ENCODE peak calls at places on chromosome 6, in nine cellular contexts. G is M059J; B is stimulated activated CD4-positive, alpha-beta T cell treated with anti-CD3 and anti-CD28 coated beads, TNF-alpha, amount 100 ng/mL, for 4 hours; S is NCI-H82; Z is right lobe of liver; R is activated naive CD8-positive, alpha-beta T cell treated with anti-CD3 and anti-CD28 coated beads, Interleukin-2, amount 50 U/mL, for 24 hours; K is A172; L is NT2/D1; A is Right ventricle myocardium superior. J is an unnamed sample.

GRCh38 chr6:163094881-163095280 is 319.6 kb upstream of the QKI start:
- DNase-seq in G (no peak), B (no peak), S (peak; percentile 57), Z (no peak), R (no peak), K (no peak), L (no peak), A (no peak), J (no peak)

GRCh38 chr6:74073429-74073828 is 377.4 kb downstream of the CD109 start:
- DNase-seq in G (peak; percentile 87), B (no peak), S (no peak), Z (no peak), R (no peak), K (peak; percentile 58), L (no peak), A (no peak), J (no peak)

GRCh38 chr6:55433446-55434130 is 106.3 kb downstream of the GFRAL start:
- DNase-seq in G (peak; percentile 44), B (no peak), S (peak; percentile 11), Z (no peak), R (no peak), K (no peak), L (peak; percentile 20), A (no peak), J (peak; percentile 7)

GRCh38 chr6:46370622-46371021 is 120.6 kb downstream of the RCAN2 start:
- DNase-seq in G (peak; percentile 64), B (no peak), S (no peak), Z (no peak), R (no peak), K (no peak), L (no peak), A (no peak), J (no peak)

GRCh38 chr6:134173936-134174789 is 121.7 kb upstream of the SLC2A12 start:
- DNase-seq in G (peak; percentile 86), B (peak; percentile 72), S (peak; percentile 93), Z (peak; percentile 76), R (peak; percentile 92), K (peak; percentile 91), L (no peak), A (peak; percentile 88), J (peak; percentile 39)

GRCh38 chr6:388202-388903 is 3.2 kb upstream of the IRF4 start:
- DNase-seq in G (no peak), B (no peak), S (peak; percentile 34), Z (peak; percentile 76), R (no peak), K (no peak), L (no peak), A (no peak), J (no peak)

GRCh38 chr6:108762394-108762793 is 85.8 kb upstream of the ARMC2 start:
- DNase-seq in G (no peak), B (no peak), S (no peak), Z (no peak), R (no peak), K (no peak), L (no peak), A (no peak), J (no peak)

GRCh38 chr6:154496191-154496590 is 14.3 kb downstream of the CNKSR3 start:
- DNase-seq in G (no peak), B (no peak), S (no peak), Z (no peak), R (no peak), K (no peak), L (no peak), A (no peak), J (no peak)

GRCh38 chr6:170260686-170261085 is 30.2 kb downstream of the DLL1 start:
- DNase-seq in G (no peak), B (no peak), S (peak; percentile 34), Z (peak; percentile 25), R (no peak), K (no peak), L (no peak), A (no peak), J (no peak)

GRCh38 chr6:7823552-7823951 is 87.0 kb downstream of the TXNDC5 start:
- DNase-seq in G (no peak), B (no peak), S (no peak), Z (no peak), R (no peak), K (no peak), L (no peak), A (no peak), J (no peak)

GRCh38 chr6:167420177-167420576 is 95.3 kb downstream of the TTLL2 start:
- DNase-seq in G (no peak), B (no peak), S (no peak), Z (no peak), R (no peak), K (no peak), L (no peak), A (no peak), J (no peak)

GRCh38 chr6:30880563-30881252 is 3.6 kb upstream of the DDR1 start:
- DNase-seq in G (no peak), B (no peak), S (peak; percentile 62), Z (no peak), R (no peak), K (no peak), L (peak; percentile 72), A (no peak), J (no peak)

GRCh38 chr6:137217801-137218472 is 1.2 kb downstream of the IFNGR1 start:
- DNase-seq in G (peak; percentile 32), B (no peak), S (peak; percentile 11), Z (no peak), R (no peak), K (no peak), L (no peak), A (no peak), J (no peak)

J was measured in kidney epithelial cell.